ENCODE peak calls at places on chromosomes 4 and X, in four cellular contexts. I is colonic mucosa, R is A673, B is transverse colon. U is an unnamed sample.
A peak's percentile ranks its signal among the peaks of the same experiment; 100 is the strongest.

GRCh38 chrX:119997570-119997969 is 54.0 kb upstream of the NKAP start:
- DNase-seq in I (no peak), R (no peak), B (no peak), U (no peak)

GRCh38 chrX:38636949-38637819 is 75.8 kb downstream of the TSPAN7 start:
- DNase-seq in I (no peak), R (peak; percentile 3), B (no peak), U (peak; percentile 10)

GRCh38 chr4:134201216-134202098 is at the start of gene PABPC4L:
- DNase-seq in I (peak; percentile 22), R (peak; percentile 81), B (no peak), U (peak; percentile 77)

GRCh38 chrX:110125435-110125834 is 122.5 kb downstream of the TMEM164 start:
- DNase-seq in I (no peak), R (peak; percentile 12), B (no peak), U (peak; percentile 25)

GRCh38 chr4:107519057-107519456 is 201.0 kb downstream of the PAPSS1 start:
- DNase-seq in I (peak; percentile 19), R (peak; percentile 83), B (peak; percentile 15), U (peak; percentile 50)

GRCh38 chr4:186471441-186471840 is 83.9 kb downstream of the MTNR1A start:
- DNase-seq in I (no peak), R (no peak), B (no peak), U (no peak)

GRCh38 chr4:14862881-14863280 is 139.4 kb upstream of the CPEB2 start:
- DNase-seq in I (peak; percentile 36), R (no peak), B (peak; percentile 31), U (no peak)

GRCh38 chrX:23381099-23381498 is 46.5 kb downstream of the PTCHD1 start:
- DNase-seq in I (no peak), R (no peak), B (no peak), U (no peak)

GRCh38 chr4:179029683-179030082 is 1587.4 kb upstream of the AGA start:
- DNase-seq in I (no peak), R (no peak), B (no peak), U (no peak)

GRCh38 chr4:158428242-158428641 is 93.4 kb upstream of the RXFP1 start:
- DNase-seq in I (no peak), R (no peak), B (no peak), U (peak; percentile 40)

GRCh38 chr4:55545133-55545532 is 1.6 kb downstream of the CLOCK start:
- DNase-seq in I (no peak), R (no peak), B (no peak), U (peak; percentile 26)

GRCh38 chrX:13902406-13902805 is 85.5 kb upstream of the GPM6B start:
- DNase-seq in I (no peak), R (no peak), B (no peak), U (no peak)

GRCh38 chr4:27048350-27049100 is 187.9 kb downstream of the STIM2 start:
- DNase-seq in I (peak; percentile 6), R (peak; percentile 60), B (no peak), U (peak; percentile 49)

GRCh38 chrX:20320461-20321159 is 53.9 kb upstream of the RPS6KA3 start:
- DNase-seq in I (no peak), R (no peak), B (no peak), U (no peak)

GRCh38 chr4:125283702-125284279 is 31.0 kb upstream of the FAT4 start:
- DNase-seq in I (no peak), R (peak; percentile 46), B (no peak), U (peak; percentile 60)

GRCh38 chr4:1348014-1348513 is 1.1 kb downstream of the UVSSA start:
- DNase-seq in I (peak; percentile 34), R (no peak), B (no peak), U (no peak)

GRCh38 chrX:53682885-53683555 is 3.5 kb downstream of the HUWE1 start:
- DNase-seq in I (no peak), R (peak; percentile 66), B (peak; percentile 25), U (peak; percentile 58)

GRCh38 chr4:72909461-72909860 is 160.1 kb downstream of the COX18 start:
- DNase-seq in I (no peak), R (no peak), B (no peak), U (no peak)

DNA sequence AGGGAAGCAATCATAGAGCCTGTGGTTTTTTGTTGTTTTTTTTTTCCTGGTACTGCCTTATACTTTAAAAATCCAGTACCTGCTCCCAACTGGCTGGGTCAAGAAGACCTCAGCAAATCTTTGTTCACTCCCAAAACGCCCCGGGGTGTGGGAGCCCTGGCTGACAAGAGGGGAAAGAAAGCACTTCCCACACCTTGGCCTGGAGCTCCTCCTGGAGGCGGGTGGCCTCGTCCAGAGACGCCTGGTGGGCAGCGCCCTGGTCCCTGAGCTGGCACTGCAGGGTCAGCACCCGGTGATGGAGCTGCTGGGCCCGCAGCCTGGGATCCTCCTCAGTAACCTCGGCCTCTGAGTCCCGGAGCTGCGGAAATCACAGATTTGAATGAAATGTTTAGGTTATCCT is 38.2 kb downstream of the C4orf50 start:
- DNase-seq in I (no peak), R (peak; percentile 77), B (no peak), U (no peak)
- TF ChIP-seq CTCF in I (no peak), R (peak; percentile 80), B (no peak), U (peak; percentile 30)

GRCh38 chr4:84502955-84503373 is 3.9 kb upstream of the NKX6-1 start:
- DNase-seq in I (no peak), R (no peak), B (no peak), U (no peak)

GRCh38 chr4:84501721-84502267 is 2.7 kb upstream of the NKX6-1 start:
- DNase-seq in I (no peak), R (no peak), B (no peak), U (no peak)

GRCh38 chr4:84501197-84501492 is 2.1 kb upstream of the NKX6-1 start:
- DNase-seq in I (no peak), R (no peak), B (no peak), U (no peak)

GRCh38 chr4:84503495-84504437 is 4.7 kb upstream of the NKX6-1 start:
- DNase-seq in I (no peak), R (peak; percentile 70), B (no peak), U (peak; percentile 80)

DNA sequence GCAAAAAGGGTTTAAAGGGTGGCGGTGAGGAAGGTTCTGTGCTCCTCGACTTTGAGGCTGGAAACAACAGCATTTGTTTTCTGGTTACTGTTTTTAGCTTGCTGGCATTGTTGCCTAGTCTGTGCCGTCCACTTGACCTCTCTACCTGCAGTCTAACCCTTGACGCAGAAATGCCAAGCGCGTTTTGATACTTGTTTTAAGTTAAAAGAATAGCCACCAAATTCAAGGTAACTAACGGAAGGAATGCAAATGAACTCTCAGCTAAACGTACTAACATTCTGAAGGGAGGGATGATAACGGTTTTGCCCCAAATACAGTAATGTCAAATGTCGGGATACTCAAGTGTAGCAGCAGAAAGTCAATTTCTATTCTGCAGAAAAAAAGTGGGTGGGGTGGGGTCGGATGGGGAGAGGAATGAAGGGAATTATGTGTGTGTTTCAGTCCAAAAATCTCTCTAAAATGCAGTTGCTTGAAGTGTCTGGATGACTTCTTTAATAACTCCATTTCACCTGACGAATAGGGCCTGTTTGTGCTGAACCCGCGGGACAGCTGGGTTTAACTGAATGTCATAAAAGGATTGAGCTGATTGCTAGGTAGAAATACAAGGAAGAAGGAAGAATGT is 3.4 kb upstream of the NKX6-1 start:
- DNase-seq in I (no peak), R (no peak), B (no peak), U (no peak)
- H3K4me3 ChIP-seq in I (no peak overlapping the region), R (no peak overlapping the region), B (no peak overlapping the region), U (no peak overlapping the region)

GRCh38 chr4:36187723-36188333 is 56.5 kb downstream of the ARAP2 start:
- DNase-seq in I (no peak), R (peak; percentile 12), B (no peak), U (peak; percentile 57)
- TF ChIP-seq CTCF in I (peak; percentile 47), R (peak; percentile 40), B (peak; percentile 60), U (peak; percentile 65)

DNA sequence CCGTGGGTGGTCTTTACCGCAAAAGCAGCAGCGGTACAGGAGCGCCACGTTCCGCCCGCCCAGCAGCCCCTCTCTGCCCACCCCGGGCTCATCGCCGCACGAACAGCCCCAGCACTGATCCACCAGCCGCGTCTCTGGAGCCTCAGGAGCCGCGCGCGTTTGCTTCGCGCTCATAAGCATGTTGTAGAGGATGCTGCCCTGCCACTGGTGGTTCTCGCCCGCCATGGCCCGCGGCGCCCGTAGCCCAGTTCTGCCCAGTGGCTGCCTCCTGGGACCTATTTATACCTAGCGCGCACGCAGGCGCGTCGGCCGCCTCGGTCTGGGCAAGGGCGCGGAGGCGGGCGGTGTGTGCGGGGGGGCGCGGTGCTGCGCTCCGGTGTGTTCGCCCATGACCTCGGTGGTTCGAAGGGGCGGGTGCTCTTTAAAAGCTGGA is at the start of gene NR0B1:
- DNase-seq in I (no peak), R (peak; percentile 65), B (no peak), U (no peak)
- H3K4me3 ChIP-seq in I (no peak within 1 kb of the TSS), R (peak within 1 kb of the TSS; percentile 70), B (no peak within 1 kb of the TSS), U (no peak within 1 kb of the TSS)

DNA sequence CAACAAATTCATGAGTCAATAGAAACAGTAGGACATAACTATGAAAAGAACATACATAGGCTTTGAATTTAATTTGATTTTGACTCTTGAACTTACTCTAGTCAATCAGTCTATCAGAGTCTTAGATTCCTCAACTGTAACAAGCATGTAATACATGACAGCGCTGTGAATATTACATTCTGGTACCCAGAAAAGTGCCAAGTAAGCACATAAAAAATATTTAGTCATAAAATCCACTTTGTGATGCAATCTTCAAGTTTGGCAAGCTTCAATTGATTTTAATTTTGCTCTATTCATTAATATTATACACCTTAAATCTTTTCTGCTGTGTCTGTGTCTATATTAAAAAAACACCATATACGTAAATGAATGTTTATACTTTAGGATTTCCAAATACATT is 483.3 kb downstream of the PRR32 start:
- DNase-seq in I (no peak), R (no peak), B (no peak), U (no peak)
- TF ChIP-seq CTCF in I (no peak), R (no peak), B (no peak), U (no peak)

GRCh38 chrX:130726661-130727060 is 176.3 kb downstream of the ENOX2 start:
- DNase-seq in I (no peak), R (no peak), B (no peak), U (peak; percentile 57)

GRCh38 chrX:130725519-130725918 is 177.5 kb downstream of the ENOX2 start:
- DNase-seq in I (no peak), R (no peak), B (no peak), U (no peak)

GRCh38 chrX:130728208-130728607 is 174.8 kb downstream of the ENOX2 start:
- DNase-seq in I (no peak), R (no peak), B (no peak), U (peak; percentile 19)
- H3K4me3 ChIP-seq in I (no peak overlapping the region), R (no peak overlapping the region), B (no peak overlapping the region), U (no peak overlapping the region)

GRCh38 chrX:26670521-26670920 is 454.6 kb downstream of the MAGEB5 start:
- DNase-seq in I (no peak), R (no peak), B (no peak), U (no peak)

DNA sequence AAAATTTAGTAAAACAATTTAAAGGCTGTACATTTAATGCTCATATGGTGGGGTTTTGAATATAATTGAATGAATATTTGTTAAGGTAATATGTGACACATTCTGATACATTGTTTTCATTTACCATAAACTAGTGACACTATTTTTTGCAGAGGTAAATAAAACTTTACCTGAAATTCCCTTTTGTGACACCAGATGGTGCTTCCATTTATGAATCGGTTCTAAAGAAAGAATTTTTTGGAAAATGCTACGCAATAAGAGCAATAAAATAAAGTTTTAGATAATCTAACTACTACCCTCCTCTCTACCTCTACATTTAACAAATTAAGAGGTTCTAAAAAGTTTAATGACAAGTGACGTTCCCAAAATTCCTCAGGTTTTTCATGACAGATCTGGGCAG is 448.9 kb downstream of the MAGEB5 start:
- DNase-seq in I (no peak), R (no peak), B (no peak), U (no peak)
- TF ChIP-seq CTCF in I (no peak), R (no peak), B (no peak), U (no peak)

U was measured in astrocyte of the spinal cord.